ENCODE peak calls at places on chromosomes 3 and 15, in five cellular contexts. One of them, this sample, is unnamed.

GRCh38 chr3:197103766-197104165 is 74.1 kb upstream of the MELTF start:
- DNase-seq in HEK293T: no peak
- DNase-seq in osteocyte: no peak
- DNase-seq in RPMI8226: no peak
- DNase-seq in HFFc6: peak
- DNase-seq in this sample: no peak

GRCh38 chr15:101068523-101068960 is 149.4 kb downstream of the LRRK1 start:
- DNase-seq in osteocyte: no peak
- DNase-seq in RPMI8226: no peak
- DNase-seq in HEK293T: no peak
- DNase-seq in HFFc6: no peak
- DNase-seq in this sample: no peak

GRCh38 chr3:8451696-8452095 is 49.9 kb upstream of the LMCD1 start:
- DNase-seq in osteocyte: no peak
- DNase-seq in HEK293T: no peak
- DNase-seq in HFFc6: peak
- DNase-seq in RPMI8226: no peak
- DNase-seq in this sample: no peak

GRCh38 chr3:20846081-20846480 is 660.1 kb upstream of the SGO1 start:
- DNase-seq in osteocyte: no peak
- DNase-seq in HEK293T: no peak
- DNase-seq in RPMI8226: no peak
- DNase-seq in HFFc6: no peak
- DNase-seq in this sample: no peak

GRCh38 chr15:31326729-31327673 is at the start of gene KLF13:
- DNase-seq in RPMI8226: no peak
- DNase-seq in HFFc6: peak
- DNase-seq in osteocyte: no peak
- DNase-seq in HEK293T: peak
- DNase-seq in this sample: no peak

GRCh38 chr3:134590766-134591165 is 60.1 kb downstream of the KY start:
- DNase-seq in RPMI8226: no peak
- DNase-seq in HEK293T: no peak
- DNase-seq in osteocyte: no peak
- DNase-seq in HFFc6: no peak
- DNase-seq in this sample: no peak

GRCh38 chr15:70557506-70558258 is 205.7 kb downstream of the UACA start:
- DNase-seq in HFFc6: no peak
- DNase-seq in RPMI8226: peak
- DNase-seq in HEK293T: no peak
- DNase-seq in osteocyte: no peak
- DNase-seq in this sample: no peak

GRCh38 chr3:193791041-193792032 is 198.3 kb downstream of the OPA1 start:
- DNase-seq in HFFc6: no peak
- DNase-seq in osteocyte: no peak
- DNase-seq in RPMI8226: no peak
- DNase-seq in HEK293T: no peak
- DNase-seq in this sample: no peak

GRCh38 chr15:90099868-90100854 is 2.1 kb downstream of the IDH2 start:
- DNase-seq in HEK293T: no peak
- DNase-seq in osteocyte: no peak
- DNase-seq in RPMI8226: peak
- DNase-seq in HFFc6: peak
- DNase-seq in this sample: no peak

GRCh38 chr15:36996121-36996520 is 104.2 kb downstream of the MEIS2 start:
- DNase-seq in RPMI8226: no peak
- DNase-seq in HFFc6: no peak
- DNase-seq in HEK293T: no peak
- DNase-seq in osteocyte: no peak
- DNase-seq in this sample: no peak

GRCh38 chr15:28936481-28936881 is 50.7 kb downstream of the APBA2 start:
- DNase-seq in HEK293T: no peak
- DNase-seq in HFFc6: no peak
- DNase-seq in osteocyte: no peak
- DNase-seq in RPMI8226: no peak
- DNase-seq in this sample: no peak

GRCh38 chr3:184656991-184657669 is 54.7 kb downstream of the MAGEF1 start:
- DNase-seq in HFFc6: peak
- DNase-seq in osteocyte: no peak
- DNase-seq in RPMI8226: no peak
- DNase-seq in HEK293T: no peak
- DNase-seq in this sample: no peak

GRCh38 chr15:42121667-42122066 is 27.3 kb upstream of the PLA2G4D start:
- DNase-seq in RPMI8226: no peak
- DNase-seq in HFFc6: no peak
- DNase-seq in osteocyte: peak
- DNase-seq in HEK293T: no peak
- DNase-seq in this sample: no peak

GRCh38 chr3:181699171-181699903 is 12.4 kb upstream of the SOX2 start:
- DNase-seq in HEK293T: no peak
- DNase-seq in HFFc6: no peak
- DNase-seq in osteocyte: no peak
- DNase-seq in RPMI8226: no peak
- DNase-seq in this sample: no peak

GRCh38 chr3:43163895-43164493 is 58.1 kb upstream of the POMGNT2 start:
- DNase-seq in HEK293T: no peak
- DNase-seq in osteocyte: peak
- DNase-seq in RPMI8226: no peak
- DNase-seq in HFFc6: no peak
- DNase-seq in this sample: peak

GRCh38 chr15:79680721-79681120 is 216.1 kb downstream of the MTHFS start:
- DNase-seq in osteocyte: no peak
- DNase-seq in HEK293T: no peak
- DNase-seq in RPMI8226: no peak
- DNase-seq in HFFc6: peak
- DNase-seq in this sample: no peak

GRCh38 chr3:48395714-48396113 is 23.7 kb downstream of the FBXW12 start:
- DNase-seq in osteocyte: no peak
- DNase-seq in HEK293T: no peak
- DNase-seq in HFFc6: no peak
- DNase-seq in RPMI8226: no peak
- DNase-seq in this sample: no peak

GRCh38 chr3:63030666-63031065 is 155.4 kb upstream of the CADPS start:
- DNase-seq in osteocyte: no peak
- DNase-seq in RPMI8226: no peak
- DNase-seq in HEK293T: no peak
- DNase-seq in HFFc6: no peak
- DNase-seq in this sample: no peak

GRCh38 chr15:91521996-91522395 is 331.5 kb upstream of the SLCO3A1 start:
- DNase-seq in RPMI8226: no peak
- DNase-seq in HFFc6: peak
- DNase-seq in osteocyte: no peak
- DNase-seq in HEK293T: no peak
- DNase-seq in this sample: no peak

GRCh38 chr3:129003578-129004112 is 2.5 kb downstream of the EFCC1 start:
- DNase-seq in HEK293T: no peak
- DNase-seq in osteocyte: no peak
- DNase-seq in RPMI8226: peak
- DNase-seq in HFFc6: no peak
- DNase-seq in this sample: no peak

GRCh38 chr15:25332306-25332705 is 106.5 kb downstream of the UBE3A start:
- DNase-seq in RPMI8226: no peak
- DNase-seq in HEK293T: no peak
- DNase-seq in HFFc6: no peak
- DNase-seq in osteocyte: no peak
- DNase-seq in this sample: no peak

GRCh38 chr3:190319660-190320059 is 2.6 kb downstream of the CLDN1 start:
- DNase-seq in RPMI8226: no peak
- DNase-seq in osteocyte: no peak
- DNase-seq in HFFc6: no peak
- DNase-seq in HEK293T: no peak
- DNase-seq in this sample: no peak

GRCh38 chr3:177385831-177386301 is 188.6 kb upstream of the TBL1XR1 start:
- DNase-seq in HFFc6: peak
- DNase-seq in HEK293T: no peak
- DNase-seq in osteocyte: no peak
- DNase-seq in RPMI8226: no peak
- DNase-seq in this sample: no peak

GRCh38 chr3:159806412-159806811 is 182.2 kb upstream of the IL12A start:
- DNase-seq in RPMI8226: no peak
- DNase-seq in HFFc6: no peak
- DNase-seq in osteocyte: no peak
- DNase-seq in HEK293T: no peak
- DNase-seq in this sample: peak

GRCh38 chr15:83112233-83112958 is 5.0 kb downstream of the TM6SF1 start:
- DNase-seq in HEK293T: no peak
- DNase-seq in HFFc6: peak
- DNase-seq in osteocyte: peak
- DNase-seq in RPMI8226: no peak
- DNase-seq in this sample: no peak

GRCh38 chr15:66080791-66081475 is 172.6 kb downstream of the MEGF11 start:
- DNase-seq in HEK293T: no peak
- DNase-seq in osteocyte: peak
- DNase-seq in RPMI8226: peak
- DNase-seq in HFFc6: peak
- DNase-seq in this sample: no peak

GRCh38 chr3:22835041-22835440 is 368.1 kb upstream of the UBE2E2 start:
- DNase-seq in HEK293T: no peak
- DNase-seq in HFFc6: no peak
- DNase-seq in osteocyte: no peak
- DNase-seq in RPMI8226: no peak
- DNase-seq in this sample: no peak

GRCh38 chr3:100009285-100010086 is 104.8 kb downstream of the FILIP1L start:
- DNase-seq in HEK293T: no peak
- DNase-seq in RPMI8226: no peak
- DNase-seq in HFFc6: no peak
- DNase-seq in osteocyte: no peak
- DNase-seq in this sample: no peak

GRCh38 chr15:33621156-33621555 is 310.4 kb downstream of the RYR3 start:
- DNase-seq in RPMI8226: no peak
- DNase-seq in HEK293T: no peak
- DNase-seq in osteocyte: no peak
- DNase-seq in HFFc6: no peak
- DNase-seq in this sample: no peak

GRCh38 chr3:148591525-148591924 is 106.2 kb upstream of the AGTR1 start:
- DNase-seq in RPMI8226: no peak
- DNase-seq in HFFc6: no peak
- DNase-seq in osteocyte: no peak
- DNase-seq in HEK293T: no peak
- DNase-seq in this sample: no peak

GRCh38 chr15:84079885-84080777 is 155.4 kb upstream of the GOLGA6L4 start:
- DNase-seq in RPMI8226: peak
- DNase-seq in HFFc6: no peak
- DNase-seq in osteocyte: peak
- DNase-seq in HEK293T: peak
- DNase-seq in this sample: no peak

GRCh38 chr3:187130346-187131066 is 8.8 kb downstream of the RPL39L start:
- DNase-seq in HEK293T: no peak
- DNase-seq in HFFc6: peak
- DNase-seq in osteocyte: no peak
- DNase-seq in RPMI8226: no peak
- DNase-seq in this sample: no peak

GRCh38 chr3:97857401-97857800 is 35.6 kb downstream of the CRYBG3 start:
- DNase-seq in HEK293T: no peak
- DNase-seq in osteocyte: no peak
- DNase-seq in RPMI8226: no peak
- DNase-seq in HFFc6: no peak
- DNase-seq in this sample: no peak

GRCh38 chr3:18438586-18438985 is 13.4 kb upstream of the SATB1 start:
- DNase-seq in HEK293T: no peak
- DNase-seq in RPMI8226: no peak
- DNase-seq in osteocyte: no peak
- DNase-seq in HFFc6: no peak
- DNase-seq in this sample: no peak

GRCh38 chr3:46693897-46694235 is 387 bp upstream of the ALS2CL start:
- DNase-seq in osteocyte: no peak
- DNase-seq in HFFc6: no peak
- DNase-seq in HEK293T: no peak
- DNase-seq in RPMI8226: no peak
- DNase-seq in this sample: no peak

GRCh38 chr3:25493246-25493645 is 65.2 kb downstream of the RARB start:
- DNase-seq in osteocyte: no peak
- DNase-seq in HFFc6: no peak
- DNase-seq in HEK293T: no peak
- DNase-seq in RPMI8226: no peak
- DNase-seq in this sample: no peak

GRCh38 chr3:108342829-108343478 is 46.6 kb downstream of the HHLA2 start:
- DNase-seq in RPMI8226: no peak
- DNase-seq in HEK293T: no peak
- DNase-seq in HFFc6: peak
- DNase-seq in osteocyte: no peak
- DNase-seq in this sample: no peak

GRCh38 chr3:51819151-51819550 is 40.1 kb upstream of the IQCF6 start:
- DNase-seq in HEK293T: no peak
- DNase-seq in RPMI8226: no peak
- DNase-seq in osteocyte: no peak
- DNase-seq in HFFc6: no peak
- DNase-seq in this sample: peak